ENCODE peak calls at places on chromosomes 7 and 10, in five cellular contexts. One of them, this sample, is unnamed.

GRCh38 chr7:150322833-150323681 is at the start of the genes ACTR3C and LRRC61:
- DNase-seq in activated CD8-positive, alpha-beta memory T cell treated with anti-CD3 and anti-CD28 coated beads for 48 hours: peak; percentile 45
- DNase-seq in NCI-H2081 treated with DMSO at 0.1 percent for 48 hours: peak; percentile 48
- DNase-seq in NCI-H1105: peak; percentile 78
- DNase-seq in AG10803: no peak
- DNase-seq in this sample: no peak

GRCh38 chr7:44962483-44963251 is 16.1 kb downstream of the MYO1G start:
- DNase-seq in activated CD8-positive, alpha-beta memory T cell treated with anti-CD3 and anti-CD28 coated beads for 48 hours: no peak
- DNase-seq in NCI-H2081 treated with DMSO at 0.1 percent for 48 hours: no peak
- DNase-seq in NCI-H1105: no peak
- DNase-seq in AG10803: no peak
- DNase-seq in this sample: no peak

GRCh38 chr7:25901658-25902057 is 250.3 kb upstream of the NFE2L3 start:
- DNase-seq in activated CD8-positive, alpha-beta memory T cell treated with anti-CD3 and anti-CD28 coated beads for 48 hours: no peak
- DNase-seq in NCI-H2081 treated with DMSO at 0.1 percent for 48 hours: no peak
- DNase-seq in NCI-H1105: no peak
- DNase-seq in AG10803: no peak
- DNase-seq in this sample: no peak

GRCh38 chr7:28808786-28809533 is 149.2 kb downstream of the TRIL start:
- DNase-seq in activated CD8-positive, alpha-beta memory T cell treated with anti-CD3 and anti-CD28 coated beads for 48 hours: no peak
- DNase-seq in NCI-H2081 treated with DMSO at 0.1 percent for 48 hours: no peak
- DNase-seq in NCI-H1105: no peak
- DNase-seq in AG10803: peak; percentile 37
- DNase-seq in this sample: peak; percentile 6

GRCh38 chr10:89384474-89385324 is 6.8 kb downstream of the IFIT1B start:
- DNase-seq in activated CD8-positive, alpha-beta memory T cell treated with anti-CD3 and anti-CD28 coated beads for 48 hours: no peak
- DNase-seq in NCI-H2081 treated with DMSO at 0.1 percent for 48 hours: no peak
- DNase-seq in NCI-H1105: no peak
- DNase-seq in AG10803: peak; percentile 73
- DNase-seq in this sample: no peak

GRCh38 chr10:108862691-108863350 is 1060.5 kb downstream of the XPNPEP1 start:
- DNase-seq in activated CD8-positive, alpha-beta memory T cell treated with anti-CD3 and anti-CD28 coated beads for 48 hours: no peak
- DNase-seq in NCI-H2081 treated with DMSO at 0.1 percent for 48 hours: no peak
- DNase-seq in NCI-H1105: no peak
- DNase-seq in AG10803: no peak
- DNase-seq in this sample: no peak

GRCh38 chr10:100655760-100656421 is 89.5 kb upstream of the PAX2 start:
- DNase-seq in activated CD8-positive, alpha-beta memory T cell treated with anti-CD3 and anti-CD28 coated beads for 48 hours: no peak
- DNase-seq in NCI-H2081 treated with DMSO at 0.1 percent for 48 hours: no peak
- DNase-seq in NCI-H1105: no peak
- DNase-seq in AG10803: no peak
- DNase-seq in this sample: no peak

GRCh38 chr10:132265878-132266496 is 41.8 kb downstream of the STK32C start:
- DNase-seq in activated CD8-positive, alpha-beta memory T cell treated with anti-CD3 and anti-CD28 coated beads for 48 hours: no peak
- DNase-seq in NCI-H2081 treated with DMSO at 0.1 percent for 48 hours: peak; percentile 55
- DNase-seq in NCI-H1105: no peak
- DNase-seq in AG10803: peak; percentile 42
- DNase-seq in this sample: peak; percentile 14

GRCh38 chr7:16881809-16882208 is at the start of gene AGR3:
- DNase-seq in activated CD8-positive, alpha-beta memory T cell treated with anti-CD3 and anti-CD28 coated beads for 48 hours: no peak
- DNase-seq in NCI-H2081 treated with DMSO at 0.1 percent for 48 hours: peak; percentile 79
- DNase-seq in NCI-H1105: no peak
- DNase-seq in AG10803: no peak
- DNase-seq in this sample: no peak

GRCh38 chr10:132861116-132861691 is 75.3 kb upstream of the NKX6-2 start:
- DNase-seq in activated CD8-positive, alpha-beta memory T cell treated with anti-CD3 and anti-CD28 coated beads for 48 hours: no peak
- DNase-seq in NCI-H2081 treated with DMSO at 0.1 percent for 48 hours: no peak
- DNase-seq in NCI-H1105: no peak
- DNase-seq in AG10803: no peak
- DNase-seq in this sample: no peak

GRCh38 chr7:108604685-108605077 is 35.0 kb downstream of the DNAJB9 start:
- DNase-seq in activated CD8-positive, alpha-beta memory T cell treated with anti-CD3 and anti-CD28 coated beads for 48 hours: no peak
- DNase-seq in NCI-H2081 treated with DMSO at 0.1 percent for 48 hours: no peak
- DNase-seq in NCI-H1105: no peak
- DNase-seq in AG10803: no peak
- DNase-seq in this sample: no peak